ENCODE peak calls at places on chromosomes 4 and X, in eight cellular contexts. T, E, Y, N, Z, M, B and U are unnamed samples.

GRCh38 chr4:92387459-92388069 is 83.8 kb downstream of the GRID2 start:
- DNase-seq in T (no peak), E (peak; percentile 53), Y (no peak), N (no peak), Z (no peak), M (peak; percentile 45), B (no peak), U (no peak)

GRCh38 chr4:87128006-87128705 is 92.3 kb downstream of the KLHL8 start:
- DNase-seq in T (no peak), E (peak; percentile 26), Y (no peak), N (no peak), Z (no peak), M (no peak), B (no peak), U (no peak)

GRCh38 chr4:112604590-112604989 is 32.1 kb downstream of the ZGRF1 start:
- DNase-seq in T (no peak), E (peak; percentile 65), Y (no peak), N (no peak), Z (no peak), M (peak; percentile 37), B (no peak), U (no peak)

GRCh38 chrX:43313035-43313434 is 343.1 kb upstream of the MAOA start:
- DNase-seq in T (no peak), E (no peak), Y (no peak), N (no peak), Z (no peak), M (no peak), B (no peak), U (no peak)

GRCh38 chrX:44244008-44244407 is 99.5 kb downstream of the EFHC2 start:
- DNase-seq in T (no peak), E (peak; percentile 29), Y (no peak), N (no peak), Z (no peak), M (peak; percentile 35), B (no peak), U (no peak)

GRCh38 chr4:55356991-55357461 is 11.0 kb downstream of the SRD5A3 start:
- DNase-seq in T (no peak), E (peak; percentile 44), Y (no peak), N (no peak), Z (no peak), M (peak; percentile 20), B (no peak), U (no peak)

GRCh38 chr4:108360857-108361820 is 192.4 kb upstream of the LEF1 start:
- DNase-seq in T (no peak), E (peak; percentile 60), Y (no peak), N (no peak), Z (no peak), M (no peak), B (no peak), U (no peak)

GRCh38 chrX:99078301-99078700 is 1331.8 kb downstream of the PCDH19 start:
- DNase-seq in T (no peak), E (no peak), Y (no peak), N (no peak), Z (no peak), M (no peak), B (no peak), U (no peak)

GRCh38 chr4:87961993-87962791 is 13.3 kb upstream of the SPP1 start:
- DNase-seq in T (no peak), E (peak; percentile 47), Y (no peak), N (no peak), Z (no peak), M (peak; percentile 49), B (no peak), U (no peak)

GRCh38 chr4:185840201-185840600 is 28.2 kb upstream of the SORBS2 start:
- DNase-seq in T (no peak), E (peak; percentile 33), Y (no peak), N (no peak), Z (no peak), M (no peak), B (no peak), U (no peak)

GRCh38 chr4:147019061-147019460 is 73.4 kb upstream of the TTC29 start:
- DNase-seq in T (peak; percentile 69), E (peak; percentile 56), Y (peak; percentile 58), N (peak; percentile 45), Z (peak; percentile 13), M (peak; percentile 53), B (peak; percentile 70), U (no peak)

GRCh38 chrX:46317158-46317557 is 228.1 kb downstream of the ZNF674 start:
- DNase-seq in T (no peak), E (no peak), Y (no peak), N (no peak), Z (no peak), M (peak; percentile 47), B (no peak), U (no peak)

GRCh38 chr4:3780347-3781171 is 14.4 kb downstream of the ADRA2C start:
- DNase-seq in T (no peak), E (no peak), Y (no peak), N (no peak), Z (no peak), M (peak; percentile 24), B (no peak), U (no peak)

DNA sequence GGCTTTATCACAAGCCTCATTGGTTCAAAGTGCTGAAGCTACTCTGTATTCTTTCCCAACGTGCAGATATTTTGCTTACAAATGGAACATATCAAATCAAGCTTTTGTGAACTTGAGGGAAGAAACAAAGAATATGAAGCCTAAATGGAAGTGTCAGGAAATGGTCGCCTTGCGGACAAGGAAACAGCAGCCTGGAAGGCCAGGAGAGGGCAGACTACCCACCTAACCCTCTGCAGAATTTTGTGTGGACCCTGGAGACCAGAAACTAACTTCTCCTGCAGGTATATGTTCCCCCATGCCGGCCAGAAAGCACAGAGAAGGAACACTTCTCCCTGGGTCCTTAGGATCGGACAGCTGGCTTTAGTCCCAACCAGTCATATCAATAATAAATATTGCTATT is 1425.8 kb downstream of the PCDH7 start:
- DNase-seq in T (no peak), E (no peak), Y (no peak), N (no peak), Z (no peak), M (no peak), B (no peak), U (no peak)
- H3K4me1 ChIP-seq in T (no peaks in the 10 kb centered on the region), E (no peaks in the 10 kb centered on the region), Y (no peaks in the 10 kb centered on the region), N (no peaks in the 10 kb centered on the region), Z (no peaks in the 10 kb centered on the region), M (no peaks in the 10 kb centered on the region), B (no peaks in the 10 kb centered on the region), U (no peaks in the 10 kb centered on the region)

DNA sequence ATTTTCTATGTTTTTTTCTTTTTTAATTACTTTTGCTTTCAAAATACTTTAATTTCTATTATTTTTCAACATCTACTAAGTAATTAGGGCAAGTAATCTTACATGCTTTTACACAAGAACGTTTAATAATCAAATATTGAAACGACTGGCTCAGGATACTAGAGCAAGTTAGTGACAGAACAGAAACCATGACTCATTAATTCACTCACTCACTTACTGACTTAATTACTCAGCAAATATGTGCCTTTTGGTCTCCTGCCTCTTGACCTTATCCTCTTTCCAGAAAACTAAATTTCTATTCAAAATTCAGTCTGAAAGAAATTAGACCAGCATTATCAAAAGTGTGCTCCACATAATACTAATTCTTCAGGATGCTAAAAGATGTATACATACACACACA is 314.9 kb upstream of the TEX13C start:
- DNase-seq in T (no peak), E (no peak), Y (no peak), N (no peak), Z (no peak), M (no peak), B (no peak), U (no peak)
- H3K27ac ChIP-seq in T (no peak overlapping the region), E (no peak overlapping the region), Y (no peak overlapping the region), N (no peak overlapping the region), Z (no peak overlapping the region), M (no peak overlapping the region), B (no peak overlapping the region), U (no peak overlapping the region)

GRCh38 chr4:2009651-2010233 is 968 bp upstream of the NELFA start:
- DNase-seq in T (no peak), E (peak; percentile 45), Y (no peak), N (peak; percentile 48), Z (peak; percentile 24), M (peak; percentile 73), B (peak; percentile 76), U (no peak)

GRCh38 chr4:2008671-2008920 is 178 bp downstream of the NELFA start:
- DNase-seq in T (no peak), E (no peak), Y (no peak), N (no peak), Z (no peak), M (no peak), B (no peak), U (no peak)

GRCh38 chr4:2007804-2008670 is 737 bp downstream of the NELFA start:
- DNase-seq in T (no peak), E (peak; percentile 9), Y (no peak), N (no peak), Z (no peak), M (no peak), B (no peak), U (no peak)

GRCh38 chr4:2006956-2007653 is 1.7 kb downstream of the NELFA start:
- DNase-seq in T (no peak), E (no peak), Y (no peak), N (no peak), Z (no peak), M (no peak), B (no peak), U (no peak)

DNA sequence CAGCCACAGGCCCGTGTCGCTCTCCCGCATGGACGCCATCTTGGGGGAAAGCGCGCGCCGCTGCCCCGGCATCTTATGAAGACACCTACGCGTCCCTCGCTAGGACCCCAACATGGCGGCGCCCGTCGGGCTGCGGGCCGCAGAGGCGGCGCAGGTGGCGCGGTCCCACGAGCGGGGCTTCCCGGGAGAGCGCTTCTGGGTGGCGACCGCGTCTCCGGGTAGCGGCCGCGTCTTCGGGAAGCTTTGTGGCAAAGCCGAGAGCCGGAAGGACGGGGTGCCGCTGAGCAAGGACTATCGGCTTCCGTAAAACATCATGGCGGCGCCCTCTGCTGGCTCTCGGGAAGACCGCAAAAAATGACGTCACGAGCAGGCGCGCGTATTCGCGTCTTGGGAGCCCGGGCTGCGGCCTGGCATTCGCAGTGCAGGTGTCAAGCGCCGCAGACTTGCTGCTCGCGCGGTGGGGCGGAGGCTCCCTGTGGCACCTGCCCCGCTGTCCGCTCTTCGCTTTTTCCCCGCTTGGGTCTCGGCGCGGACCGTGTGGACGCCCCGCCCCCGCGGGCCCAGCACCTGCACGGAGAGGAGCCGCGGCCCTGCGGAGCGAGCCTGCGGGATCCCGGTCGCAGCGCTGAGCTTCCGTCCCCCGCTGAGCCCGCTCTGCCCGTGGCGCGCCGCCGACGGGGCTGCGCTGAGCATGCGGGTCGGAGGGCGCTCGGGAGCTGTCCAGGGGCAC is at the start of gene NELFA:
- DNase-seq in T (peak; percentile 97), E (peak; percentile 91), Y (peak; percentile 91), N (peak; percentile 97), Z (peak; percentile 93), M (peak; percentile 95), B (peak; percentile 98), U (peak; percentile 77)
- TF ChIP-seq POLR2A in T (peak; percentile 76), E (peak; percentile 18), Y (peak; percentile 74), N (peak; percentile 92), Z (peak; percentile 92), M (peak; percentile 82), B (peak; percentile 34), U (no peak)

DNA sequence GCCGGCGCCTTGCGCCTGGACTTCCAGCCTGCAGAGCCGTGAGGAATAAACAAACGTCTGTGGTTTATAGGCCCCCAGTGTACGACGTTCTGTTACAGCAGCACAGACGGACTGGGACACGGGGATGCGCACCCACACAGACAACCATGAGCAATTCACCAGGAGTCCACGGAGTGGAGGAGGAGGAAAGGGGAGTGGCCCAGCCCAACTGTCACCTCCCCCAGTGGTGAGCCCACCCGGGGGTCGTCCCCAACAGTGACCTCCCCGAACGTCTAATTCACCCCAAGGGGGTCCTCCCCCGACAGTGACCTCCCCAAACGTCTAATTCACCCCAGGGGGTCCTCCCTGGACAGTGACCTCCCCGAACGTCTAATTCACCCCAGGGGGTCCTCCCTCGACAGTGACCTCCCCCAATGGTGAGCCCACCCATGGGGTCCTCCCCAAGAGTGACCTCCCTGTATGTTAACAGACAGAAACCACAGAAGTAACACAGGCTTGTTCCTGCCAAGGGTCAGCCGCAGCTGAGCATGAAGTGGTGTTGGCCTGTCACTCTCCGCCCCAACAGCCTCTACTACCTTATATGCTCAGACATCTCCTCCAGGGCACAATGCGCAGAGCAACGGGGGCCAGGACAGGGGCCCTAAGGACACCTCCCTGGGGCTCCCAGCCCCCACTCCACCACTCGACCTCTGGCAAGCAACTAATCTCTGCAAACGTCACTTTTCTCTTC is 6.2 kb downstream of the GAK start:
- DNase-seq in T (no peak), E (no peak), Y (no peak), N (no peak), Z (no peak), M (no peak), B (no peak), U (no peak)
- H3K4me1 ChIP-seq in T (peaks cover 28% of the 10 kb centered on the region), E (peaks cover 20% of the 10 kb centered on the region), Y (peaks cover 21% of the 10 kb centered on the region), N (peaks cover 10% of the 10 kb centered on the region), Z (peaks cover 21% of the 10 kb centered on the region), M (peaks cover 14% of the 10 kb centered on the region), B (peaks cover 70% of the 10 kb centered on the region), U (peaks cover 58% of the 10 kb centered on the region)